ENCODE peak calls at places on chromosomes 2 and 18, in seven cellular contexts. One of them, this sample, is unnamed. For H3K4me1, the result is how much of the 10 kb centered on the place peaks cover.

GRCh38 chr2:109125595-109126500 is 3.2 kb upstream of the SH3RF3 start:
- DNase-seq in HCT116: peak
- DNase-seq in esophagus squamous epithelium: no peak
- DNase-seq in MM.1S: no peak
- DNase-seq in left ventricle myocardium inferior: no peak
- DNase-seq in tibial artery: no peak
- DNase-seq in SJSA1: peak
- DNase-seq in this sample: no peak

GRCh38 chr2:95056044-95056443 is 30.5 kb downstream of the MAL start:
- DNase-seq in MM.1S: no peak
- DNase-seq in tibial artery: no peak
- DNase-seq in HCT116: no peak
- DNase-seq in SJSA1: no peak
- DNase-seq in left ventricle myocardium inferior: no peak
- DNase-seq in esophagus squamous epithelium: no peak
- DNase-seq in this sample: peak

GRCh38 chr18:78771496-78772368 is 207.9 kb upstream of the SALL3 start:
- DNase-seq in SJSA1: no peak
- DNase-seq in tibial artery: no peak
- DNase-seq in MM.1S: no peak
- DNase-seq in left ventricle myocardium inferior: no peak
- DNase-seq in HCT116: no peak
- DNase-seq in esophagus squamous epithelium: no peak
- DNase-seq in this sample: no peak

GRCh38 chr2:20343128-20343527 is 7.5 kb downstream of the PUM2 start:
- DNase-seq in HCT116: no peak
- DNase-seq in SJSA1: no peak
- DNase-seq in left ventricle myocardium inferior: no peak
- DNase-seq in tibial artery: no peak
- DNase-seq in MM.1S: no peak
- DNase-seq in esophagus squamous epithelium: no peak
- DNase-seq in this sample: no peak

GRCh38 chr2:220506466-220506865 is 879.0 kb downstream of the SLC4A3 start:
- DNase-seq in left ventricle myocardium inferior: no peak
- DNase-seq in SJSA1: no peak
- DNase-seq in HCT116: no peak
- DNase-seq in esophagus squamous epithelium: no peak
- DNase-seq in tibial artery: no peak
- DNase-seq in MM.1S: no peak
- DNase-seq in this sample: no peak

GRCh38 chr2:213007290-213007838 is 144.0 kb downstream of the IKZF2 start:
- DNase-seq in SJSA1: no peak
- DNase-seq in HCT116: no peak
- DNase-seq in left ventricle myocardium inferior: no peak
- DNase-seq in MM.1S: no peak
- DNase-seq in tibial artery: no peak
- DNase-seq in esophagus squamous epithelium: no peak
- DNase-seq in this sample: no peak

GRCh38 chr2:65299246-65299645 is 71.6 kb downstream of the ACTR2 start:
- DNase-seq in HCT116: no peak
- DNase-seq in SJSA1: peak
- DNase-seq in left ventricle myocardium inferior: no peak
- DNase-seq in esophagus squamous epithelium: no peak
- DNase-seq in tibial artery: no peak
- DNase-seq in MM.1S: no peak
- DNase-seq in this sample: no peak

GRCh38 chr2:144083211-144083610 is 436.7 kb downstream of the ZEB2 start:
- DNase-seq in SJSA1: peak
- DNase-seq in tibial artery: no peak
- DNase-seq in esophagus squamous epithelium: no peak
- DNase-seq in HCT116: no peak
- DNase-seq in MM.1S: no peak
- DNase-seq in left ventricle myocardium inferior: no peak
- DNase-seq in this sample: peak

GRCh38 chr2:125588780-125589179 is 1067.2 kb upstream of the GYPC start:
- DNase-seq in SJSA1: no peak
- DNase-seq in HCT116: no peak
- DNase-seq in MM.1S: no peak
- DNase-seq in left ventricle myocardium inferior: no peak
- DNase-seq in esophagus squamous epithelium: no peak
- DNase-seq in tibial artery: no peak
- DNase-seq in this sample: no peak

GRCh38 chr2:142020368-142020767 is 110.4 kb downstream of the LRP1B start:
- DNase-seq in tibial artery: no peak
- DNase-seq in HCT116: no peak
- DNase-seq in left ventricle myocardium inferior: no peak
- DNase-seq in SJSA1: no peak
- DNase-seq in MM.1S: no peak
- DNase-seq in esophagus squamous epithelium: no peak
- DNase-seq in this sample: no peak

GRCh38 chr18:24497052-24497754 is 36.8 kb downstream of the HRH4 start:
- DNase-seq in HCT116: no peak
- DNase-seq in SJSA1: no peak
- DNase-seq in tibial artery: no peak
- DNase-seq in esophagus squamous epithelium: no peak
- DNase-seq in left ventricle myocardium inferior: no peak
- DNase-seq in MM.1S: no peak
- DNase-seq in this sample: no peak

GRCh38 chr2:207046642-207047213 is 107.4 kb downstream of the CPO start:
- DNase-seq in HCT116: no peak
- DNase-seq in esophagus squamous epithelium: no peak
- DNase-seq in left ventricle myocardium inferior: no peak
- DNase-seq in SJSA1: peak
- DNase-seq in MM.1S: peak
- DNase-seq in tibial artery: no peak
- DNase-seq in this sample: no peak

GRCh38 chr2:160257742-160258577 is 57.9 kb upstream of the ITGB6 start:
- DNase-seq in esophagus squamous epithelium: no peak
- DNase-seq in tibial artery: no peak
- DNase-seq in HCT116: no peak
- DNase-seq in left ventricle myocardium inferior: no peak
- DNase-seq in MM.1S: no peak
- DNase-seq in SJSA1: no peak
- DNase-seq in this sample: no peak

GRCh38 chr2:218694405-218695145 is 16.1 kb upstream of the TTLL4 start:
- DNase-seq in MM.1S: no peak
- DNase-seq in tibial artery: no peak
- DNase-seq in left ventricle myocardium inferior: no peak
- DNase-seq in HCT116: no peak
- DNase-seq in SJSA1: no peak
- DNase-seq in esophagus squamous epithelium: no peak
- DNase-seq in this sample: no peak

GRCh38 chr2:231781798-231782726 is 980 bp upstream of the PDE6D start:
- DNase-seq in left ventricle myocardium inferior: no peak
- DNase-seq in tibial artery: peak
- DNase-seq in esophagus squamous epithelium: no peak
- DNase-seq in HCT116: peak
- DNase-seq in SJSA1: no peak
- DNase-seq in MM.1S: peak
- DNase-seq in this sample: no peak

GRCh38 chr2:181621779-181622490 is 35.0 kb downstream of the CERKL start:
- DNase-seq in HCT116: no peak
- DNase-seq in tibial artery: no peak
- DNase-seq in MM.1S: no peak
- DNase-seq in left ventricle myocardium inferior: no peak
- DNase-seq in SJSA1: no peak
- DNase-seq in esophagus squamous epithelium: no peak
- DNase-seq in this sample: no peak

GRCh38 chr2:9556121-9556869 is 665 bp upstream of the ADAM17 start:
- DNase-seq in tibial artery: no peak
- DNase-seq in MM.1S: no peak
- DNase-seq in esophagus squamous epithelium: no peak
- DNase-seq in SJSA1: peak
- DNase-seq in HCT116: no peak
- DNase-seq in left ventricle myocardium inferior: no peak
- DNase-seq in this sample: no peak

GRCh38 chr2:173264603-173265366 is 89.9 kb upstream of the CDCA7 start:
- DNase-seq in left ventricle myocardium inferior: no peak
- DNase-seq in MM.1S: no peak
- DNase-seq in HCT116: no peak
- DNase-seq in tibial artery: peak
- DNase-seq in SJSA1: no peak
- DNase-seq in esophagus squamous epithelium: peak
- DNase-seq in this sample: peak

GRCh38 chr18:23281626-23282436 is 146.5 kb downstream of the CABLES1 start:
- DNase-seq in HCT116: peak
- DNase-seq in left ventricle myocardium inferior: no peak
- DNase-seq in SJSA1: peak
- DNase-seq in esophagus squamous epithelium: no peak
- DNase-seq in MM.1S: no peak
- DNase-seq in tibial artery: no peak
- DNase-seq in this sample: no peak

GRCh38 chr2:152730591-152731333 is 12.3 kb downstream of the ARL6IP6 start:
- DNase-seq in left ventricle myocardium inferior: no peak
- DNase-seq in MM.1S: peak
- DNase-seq in HCT116: no peak
- DNase-seq in SJSA1: no peak
- DNase-seq in tibial artery: no peak
- DNase-seq in esophagus squamous epithelium: no peak
- DNase-seq in this sample: no peak

GRCh38 chr2:222747526-222748160 is 76.2 kb downstream of the MOGAT1 start:
- DNase-seq in MM.1S: no peak
- DNase-seq in tibial artery: no peak
- DNase-seq in HCT116: no peak
- DNase-seq in SJSA1: no peak
- DNase-seq in esophagus squamous epithelium: no peak
- DNase-seq in left ventricle myocardium inferior: no peak
- DNase-seq in this sample: no peak

GRCh38 chr2:191877875-191878274 is 31.0 kb upstream of the CAVIN2 start:
- DNase-seq in MM.1S: no peak
- DNase-seq in tibial artery: no peak
- DNase-seq in left ventricle myocardium inferior: no peak
- DNase-seq in SJSA1: no peak
- DNase-seq in esophagus squamous epithelium: no peak
- DNase-seq in HCT116: no peak
- DNase-seq in this sample: no peak

GRCh38 chr2:8144131-8144631 is 537.7 kb upstream of the ID2 start:
- DNase-seq in HCT116: no peak
- DNase-seq in SJSA1: no peak
- DNase-seq in tibial artery: no peak
- DNase-seq in esophagus squamous epithelium: no peak
- DNase-seq in MM.1S: no peak
- DNase-seq in left ventricle myocardium inferior: no peak
- DNase-seq in this sample: no peak

GRCh38 chr2:64807417-64807816 is 153.7 kb upstream of the SERTAD2 start:
- DNase-seq in tibial artery: no peak
- DNase-seq in MM.1S: peak
- DNase-seq in SJSA1: peak
- DNase-seq in HCT116: peak
- DNase-seq in esophagus squamous epithelium: no peak
- DNase-seq in left ventricle myocardium inferior: no peak
- DNase-seq in this sample: peak

GRCh38 chr18:32081881-32082280 is 9.8 kb upstream of the RNF138 start:
- DNase-seq in HCT116: no peak
- DNase-seq in left ventricle myocardium inferior: no peak
- DNase-seq in MM.1S: no peak
- DNase-seq in esophagus squamous epithelium: no peak
- DNase-seq in SJSA1: no peak
- DNase-seq in tibial artery: no peak
- DNase-seq in this sample: no peak

GRCh38 chr2:201999289-201999688 is 34.4 kb upstream of the FZD7 start:
- DNase-seq in HCT116: no peak
- DNase-seq in SJSA1: no peak
- DNase-seq in left ventricle myocardium inferior: peak
- DNase-seq in MM.1S: no peak
- DNase-seq in tibial artery: no peak
- DNase-seq in esophagus squamous epithelium: no peak
- DNase-seq in this sample: no peak

GRCh38 chr2:42504364-42505230 is 10.8 kb upstream of the KCNG3 start:
- DNase-seq in MM.1S: no peak
- DNase-seq in SJSA1: no peak
- DNase-seq in esophagus squamous epithelium: no peak
- DNase-seq in left ventricle myocardium inferior: no peak
- DNase-seq in tibial artery: no peak
- DNase-seq in HCT116: no peak
- DNase-seq in this sample: no peak
- H3K27ac ChIP-seq in MM.1S: no peak
- H3K27ac ChIP-seq in SJSA1: no peak
- H3K27ac ChIP-seq in esophagus squamous epithelium: no peak
- H3K27ac ChIP-seq in left ventricle myocardium inferior: no peak
- H3K27ac ChIP-seq in tibial artery: no peak
- H3K27ac ChIP-seq in HCT116: no peak
- H3K27ac ChIP-seq in this sample: no peak

GRCh38 chr18:457120-457519 is 43.4 kb downstream of the COLEC12 start:
- DNase-seq in left ventricle myocardium inferior: peak
- DNase-seq in MM.1S: peak
- DNase-seq in esophagus squamous epithelium: no peak
- DNase-seq in tibial artery: peak
- DNase-seq in HCT116: no peak
- DNase-seq in SJSA1: peak
- DNase-seq in this sample: no peak
- H3K4me3 ChIP-seq in left ventricle myocardium inferior: peak
- H3K4me3 ChIP-seq in MM.1S: no peak
- H3K4me3 ChIP-seq in esophagus squamous epithelium: no peak
- H3K4me3 ChIP-seq in tibial artery: peak
- H3K4me3 ChIP-seq in HCT116: no peak
- H3K4me3 ChIP-seq in SJSA1: no peak
- H3K4me3 ChIP-seq in this sample: peak

DNA sequence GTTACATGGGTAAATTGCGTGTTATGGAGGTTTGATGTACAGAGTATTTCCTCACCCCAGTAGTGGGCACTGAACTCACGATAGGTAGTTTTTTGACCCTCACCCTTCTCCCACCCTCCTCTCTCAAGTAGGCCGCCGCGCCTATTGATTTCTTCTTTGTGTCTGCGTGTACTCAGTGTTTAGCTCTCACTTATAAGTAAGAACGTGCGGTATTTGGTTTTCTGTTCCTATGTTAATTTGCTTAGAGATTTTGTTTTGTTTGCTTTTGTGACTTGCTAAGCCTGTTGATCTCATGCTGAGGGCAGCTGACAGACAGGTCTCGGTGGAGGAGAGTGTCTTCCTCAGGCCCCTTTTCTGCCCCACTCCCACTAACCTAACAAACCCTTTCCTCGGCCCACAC is 36.2 kb downstream of the ACOXL start:
- DNase-seq in esophagus squamous epithelium: no peak
- DNase-seq in MM.1S: no peak
- DNase-seq in SJSA1: no peak
- DNase-seq in HCT116: no peak
- DNase-seq in left ventricle myocardium inferior: no peak
- DNase-seq in tibial artery: no peak
- DNase-seq in this sample: no peak
- H3K4me1 ChIP-seq in esophagus squamous epithelium: under half
- H3K4me1 ChIP-seq in MM.1S: under half
- H3K4me1 ChIP-seq in SJSA1: under half
- H3K4me1 ChIP-seq in HCT116: under half
- H3K4me1 ChIP-seq in left ventricle myocardium inferior: under half
- H3K4me1 ChIP-seq in tibial artery: under half
- H3K4me1 ChIP-seq in this sample: under half

DNA sequence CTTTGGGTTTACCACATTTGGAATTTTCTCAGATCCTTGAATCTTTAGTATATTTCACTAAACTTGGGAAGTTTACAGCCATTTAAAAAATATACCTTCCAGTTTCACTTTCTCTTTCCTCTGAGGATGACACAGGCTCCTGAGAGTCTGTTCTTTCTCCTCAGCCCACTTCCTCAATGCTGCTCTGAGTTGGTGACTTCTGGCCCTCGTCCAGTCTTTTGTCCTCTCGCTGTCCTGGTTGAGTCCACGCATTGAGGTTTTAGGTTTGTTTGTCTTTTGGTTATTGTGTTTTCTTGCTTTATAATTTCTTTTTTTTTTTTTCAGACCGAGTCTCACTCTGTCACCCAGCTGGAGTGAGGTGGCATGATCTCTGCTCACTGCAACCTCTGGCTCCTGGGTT is 40.7 kb upstream of the GALR1 start:
- DNase-seq in MM.1S: peak
- DNase-seq in HCT116: no peak
- DNase-seq in esophagus squamous epithelium: no peak
- DNase-seq in tibial artery: peak
- DNase-seq in SJSA1: peak
- DNase-seq in left ventricle myocardium inferior: peak
- DNase-seq in this sample: no peak
- H3K27ac ChIP-seq in MM.1S: peak
- H3K27ac ChIP-seq in HCT116: no peak
- H3K27ac ChIP-seq in esophagus squamous epithelium: no peak
- H3K27ac ChIP-seq in tibial artery: peak
- H3K27ac ChIP-seq in SJSA1: peak
- H3K27ac ChIP-seq in left ventricle myocardium inferior: peak
- H3K27ac ChIP-seq in this sample: no peak